ENCODE peak calls at places on chromosomes 1 and 21, in eight cellular contexts. O, N, X, H, S, K, U and V are unnamed samples. For H3K4me1, the result is how much of the 10 kb centered on the place peaks cover.

GRCh38 chr21:41952568-41953248 is 1.1 kb downstream of the C2CD2 start:
- DNase-seq in O (no peak), N (no peak), X (no peak), H (peak), S (peak), K (no peak), U (no peak), V (no peak)

GRCh38 chr1:218361298-218362065 is 16.3 kb downstream of the TGFB2 start:
- DNase-seq in O (no peak), N (no peak), X (no peak), H (no peak), S (no peak), K (no peak), U (no peak), V (no peak)

GRCh38 chr1:223732993-223733798 is 20.9 kb downstream of the CAPN2 start:
- DNase-seq in O (no peak), N (no peak), X (peak), H (no peak), S (peak), K (no peak), U (no peak), V (no peak)

GRCh38 chr21:37914211-37914900 is 1.9 kb downstream of the KCNJ6 start:
- DNase-seq in O (peak), N (no peak), X (peak), H (peak), S (no peak), K (no peak), U (no peak), V (peak)

GRCh38 chr21:44331650-44332306 is 7.4 kb downstream of the CFAP410 start:
- DNase-seq in O (no peak), N (no peak), X (no peak), H (no peak), S (no peak), K (no peak), U (no peak), V (no peak)

GRCh38 chr1:109786531-109787021 is 22.9 kb upstream of the EPS8L3 start:
- DNase-seq in O (no peak), N (no peak), X (no peak), H (no peak), S (peak), K (no peak), U (peak), V (no peak)

GRCh38 chr21:32463889-32464300 is 51.4 kb downstream of the EVA1C start:
- DNase-seq in O (peak), N (no peak), X (no peak), H (peak), S (no peak), K (no peak), U (peak), V (no peak)

GRCh38 chr21:33268392-33268735 is 2.2 kb downstream of the IL10RB start:
- DNase-seq in O (no peak), N (no peak), X (no peak), H (no peak), S (no peak), K (no peak), U (no peak), V (no peak)

GRCh38 chr1:143691400-143691891 is 280.3 kb downstream of the FAM72C start:
- DNase-seq in O (no peak), N (no peak), X (no peak), H (peak), S (no peak), K (no peak), U (no peak), V (no peak)

GRCh38 chr1:37410815-37411214 is 63.6 kb upstream of the ZC3H12A start:
- DNase-seq in O (no peak), N (no peak), X (no peak), H (peak), S (no peak), K (no peak), U (no peak), V (no peak)

GRCh38 chr1:98104285-98104684 is 183.5 kb upstream of the DPYD start:
- DNase-seq in O (peak), N (no peak), X (no peak), H (no peak), S (no peak), K (no peak), U (no peak), V (no peak)

GRCh38 chr1:60160141-60160540 is 86.6 kb upstream of the C1orf87 start:
- DNase-seq in O (peak), N (no peak), X (no peak), H (no peak), S (no peak), K (no peak), U (no peak), V (no peak)

GRCh38 chr1:247493106-247493505 is 35.2 kb upstream of the OR2B11 start:
- DNase-seq in O (no peak), N (no peak), X (no peak), H (no peak), S (no peak), K (no peak), U (no peak), V (no peak)

GRCh38 chr1:55040083-55040952 is 970 bp downstream of the PCSK9 start:
- DNase-seq in O (no peak), N (no peak), X (no peak), H (peak), S (no peak), K (no peak), U (no peak), V (peak)

GRCh38 chr1:117573386-117574040 is 32.3 kb upstream of the TENT5C start:
- DNase-seq in O (no peak), N (no peak), X (peak), H (peak), S (peak), K (no peak), U (peak), V (peak)

GRCh38 chr1:185632659-185633428 is 101.3 kb upstream of the HMCN1 start:
- DNase-seq in O (peak), N (no peak), X (no peak), H (peak), S (no peak), K (no peak), U (no peak), V (no peak)

GRCh38 chr1:27487927-27488522 is 1.9 kb downstream of the WASF2 start:
- DNase-seq in O (no peak), N (no peak), X (no peak), H (no peak), S (no peak), K (no peak), U (no peak), V (no peak)

GRCh38 chr1:8674912-8675311 is 142.5 kb downstream of the RERE start:
- DNase-seq in O (peak), N (no peak), X (no peak), H (peak), S (no peak), K (no peak), U (no peak), V (no peak)

GRCh38 chr1:7098641-7099040 is 313.4 kb downstream of the CAMTA1 start:
- DNase-seq in O (no peak), N (no peak), X (no peak), H (no peak), S (no peak), K (no peak), U (no peak), V (peak)

GRCh38 chr1:226978350-226979114 is 38.4 kb downstream of the COQ8A start:
- DNase-seq in O (no peak), N (no peak), X (peak), H (no peak), S (no peak), K (no peak), U (no peak), V (no peak)

GRCh38 chr1:209335090-209335692 is 248.3 kb upstream of the CAMK1G start:
- DNase-seq in O (no peak), N (peak), X (no peak), H (no peak), S (peak), K (no peak), U (no peak), V (no peak)

GRCh38 chr1:153578490-153578889 is 12.8 kb upstream of the S100A2 start:
- DNase-seq in O (no peak), N (no peak), X (no peak), H (no peak), S (no peak), K (no peak), U (no peak), V (no peak)

GRCh38 chr1:207993477-207994445 is 82.8 kb upstream of the CD34 start:
- DNase-seq in O (no peak), N (no peak), X (no peak), H (no peak), S (no peak), K (no peak), U (no peak), V (no peak)

GRCh38 chr1:169371400-169371799 is 3.4 kb downstream of the BLZF1 start:
- DNase-seq in O (no peak), N (no peak), X (no peak), H (no peak), S (no peak), K (no peak), U (no peak), V (no peak)

GRCh38 chr21:42790520-42790919 is 88.8 kb downstream of the WDR4 start:
- DNase-seq in O (no peak), N (no peak), X (no peak), H (peak), S (no peak), K (no peak), U (no peak), V (no peak)

GRCh38 chr1:50967416-50968020 is 2.5 kb upstream of the CDKN2C start:
- DNase-seq in O (no peak), N (no peak), X (no peak), H (peak), S (peak), K (no peak), U (peak), V (no peak)

GRCh38 chr1:171313319-171313834 is 606 bp upstream of the FMO4 start:
- DNase-seq in O (peak), N (no peak), X (no peak), H (no peak), S (no peak), K (no peak), U (no peak), V (no peak)
- H3K4me3 ChIP-seq in O (no peak), N (no peak), X (peak), H (no peak), S (no peak), K (no peak), U (no peak), V (no peak)

GRCh38 chr1:186985889-186986491 is 157.2 kb downstream of the PLA2G4A start:
- DNase-seq in O (peak), N (no peak), X (no peak), H (peak), S (no peak), K (no peak), U (no peak), V (no peak)
- TF ChIP-seq CTCF in O (peak), N (peak), X (peak), H (peak), S (peak), K (peak), U (peak), V (peak)

GRCh38 chr1:205314986-205315618 is 6.4 kb downstream of the NUAK2 start:
- DNase-seq in O (no peak), N (no peak), X (no peak), H (no peak), S (no peak), K (no peak), U (no peak), V (no peak)
- H3K4me1 ChIP-seq in O (half or more), N (under half), X (under half), H (under half), S (under half), K (under half), U (under half), V (half or more)

GRCh38 chr1:1356166-1356795 is 2.1 kb downstream of the MXRA8 start:
- DNase-seq in O (no peak), N (no peak), X (no peak), H (no peak), S (no peak), K (no peak), U (no peak), V (peak)
- H3K4me3 ChIP-seq in O (peak), N (peak), X (peak), H (no peak), S (no peak), K (peak), U (peak), V (no peak)

GRCh38 chr1:62508187-62508758 is 71.4 kb downstream of the USP1 start:
- DNase-seq in O (peak), N (no peak), X (no peak), H (peak), S (no peak), K (no peak), U (peak), V (no peak)
- TF ChIP-seq CTCF in O (peak), N (no peak), X (peak), H (peak), S (peak), K (peak), U (peak), V (peak)

DNA sequence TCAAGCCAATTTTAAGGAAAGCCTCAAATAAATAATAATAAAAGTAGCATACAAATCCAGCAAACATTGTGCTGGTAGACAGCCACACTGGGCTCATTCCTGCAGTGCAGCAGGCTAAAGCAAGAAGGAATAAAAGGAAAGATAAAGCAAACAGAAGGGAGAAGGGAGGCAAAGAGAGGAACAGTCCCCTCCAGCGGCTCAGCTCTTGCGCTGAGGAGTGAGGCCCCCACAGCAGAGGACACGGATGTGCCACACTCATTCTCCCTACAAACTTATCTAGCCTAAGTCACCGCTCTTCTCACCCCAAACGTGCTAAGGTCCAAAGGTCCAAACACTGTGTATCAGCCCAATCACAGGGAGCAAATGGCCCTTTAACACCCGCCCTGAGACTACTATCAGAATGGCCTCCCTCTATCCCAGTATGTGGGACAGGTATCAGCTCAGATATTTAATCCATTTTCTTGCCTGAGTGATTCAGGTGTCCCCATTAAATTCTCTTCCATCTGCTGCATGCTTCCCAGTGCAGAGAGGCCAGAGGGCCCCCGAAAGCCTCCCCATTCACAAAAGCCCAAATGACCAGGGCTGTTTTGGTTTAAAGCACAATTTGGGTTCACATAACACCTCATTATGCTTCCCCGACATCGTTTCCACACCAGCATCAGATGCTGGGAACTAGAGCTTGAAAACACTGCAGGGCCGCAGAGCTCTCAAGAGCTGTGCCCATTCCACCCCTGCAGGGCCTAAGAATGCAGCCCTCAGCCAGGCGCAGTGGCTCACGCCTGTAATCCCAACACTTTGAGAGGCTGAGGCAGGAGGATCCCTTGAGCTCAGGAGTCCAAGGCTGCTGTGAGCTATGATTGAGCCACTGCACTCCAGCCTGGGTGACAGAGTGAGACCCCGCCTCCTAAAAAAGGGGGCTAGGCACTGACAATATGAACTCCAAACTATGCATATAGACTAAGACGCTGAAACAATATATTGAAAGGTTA is 17.8 kb downstream of the CAPZB start:
- DNase-seq in O (no peak), N (no peak), X (no peak), H (no peak), S (no peak), K (no peak), U (no peak), V (no peak)
- H3K4me1 ChIP-seq in O (under half), N (under half), X (half or more), H (under half), S (under half), K (under half), U (under half), V (under half)

DNA sequence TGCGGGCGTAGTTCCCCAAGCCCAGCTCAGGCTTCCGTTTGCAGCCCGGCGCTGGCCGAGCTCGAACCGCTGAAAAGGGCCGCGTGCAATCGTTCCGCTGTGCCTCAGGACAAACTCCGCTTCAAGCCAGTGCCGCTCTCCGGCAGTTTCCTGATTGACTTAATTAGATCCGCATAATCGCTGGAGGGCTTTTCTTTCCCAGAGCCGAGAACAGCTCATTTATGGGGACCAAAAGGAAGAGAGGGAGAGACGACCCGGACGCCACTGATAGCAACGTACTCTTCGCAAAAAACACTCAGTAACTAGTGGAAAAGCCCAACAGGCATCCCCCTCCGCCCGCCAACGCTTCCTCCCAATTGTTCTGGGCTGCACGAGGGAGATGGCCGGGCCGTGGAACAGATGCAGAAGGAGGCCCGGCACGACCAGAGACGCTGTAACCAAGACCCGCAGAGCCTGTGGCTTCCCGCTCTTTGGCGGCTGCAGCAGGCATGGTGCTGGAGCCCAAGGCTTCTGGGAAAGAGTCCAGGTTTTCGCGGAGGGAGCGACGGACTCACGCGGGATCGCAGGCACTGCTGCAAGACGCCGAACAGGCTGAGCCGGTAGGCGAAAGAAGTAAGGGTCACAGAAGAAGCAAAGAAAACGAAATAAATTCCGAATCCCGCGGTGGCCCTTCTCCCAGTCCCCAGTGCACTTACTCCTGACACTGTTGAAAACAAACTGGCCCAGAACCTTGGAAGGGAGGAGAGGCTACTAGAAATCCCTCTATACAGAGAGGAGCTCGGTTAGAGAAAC is 3.6 kb upstream of the FOXD2 start:
- DNase-seq in O (peak), N (no peak), X (peak), H (no peak), S (peak), K (peak), U (peak), V (peak)
- H3K4me3 ChIP-seq in O (no peak), N (peak), X (peak), H (no peak), S (no peak), K (peak), U (peak), V (peak)

GRCh38 chr21:34687065-34687464 is 18.3 kb downstream of the CLIC6 start:
- DNase-seq in O (no peak), N (no peak), X (no peak), H (no peak), S (no peak), K (no peak), U (no peak), V (no peak)

GRCh38 chr21:34690041-34690792 is 21.4 kb downstream of the CLIC6 start:
- DNase-seq in O (no peak), N (no peak), X (no peak), H (peak), S (no peak), K (no peak), U (no peak), V (no peak)

GRCh38 chr21:34690793-34691175 is 22.0 kb downstream of the CLIC6 start:
- DNase-seq in O (no peak), N (no peak), X (no peak), H (no peak), S (no peak), K (no peak), U (no peak), V (no peak)

GRCh38 chr21:34688715-34689114 is 19.9 kb downstream of the CLIC6 start:
- DNase-seq in O (no peak), N (no peak), X (no peak), H (no peak), S (no peak), K (no peak), U (no peak), V (no peak)

GRCh38 chr21:34688145-34688544 is 19.4 kb downstream of the CLIC6 start:
- DNase-seq in O (no peak), N (no peak), X (no peak), H (no peak), S (no peak), K (no peak), U (no peak), V (no peak)
- TF ChIP-seq CTCF in O (no peak), N (no peak), X (no peak), H (no peak), S (no peak), K (no peak), U (no peak), V (no peak)